ENCODE peak calls at places on chromosome 2, in nine cellular contexts. J is tibial artery, X is NCI-H69, K is left cardiac atrium, L is pancreas, U is lower lobe of right lung, M is foreskin keratinocyte, E is ELF-1, Y is HTR-8/SVneo. Q is an unnamed sample.

GRCh38 chr2:75500633-75501032 is 60.1 kb downstream of the EVA1A start:
- DNase-seq in J (no peak), M (no peak), K (no peak), L (no peak), E (no peak), X (peak; percentile 88), Y (no peak), U (no peak), Q (no peak)

GRCh38 chr2:164257794-164258193 is 363.5 kb downstream of the GRB14 start:
- DNase-seq in E (no peak), M (no peak), J (no peak), U (no peak), L (no peak), X (no peak), K (no peak), Y (peak; percentile 5), Q (no peak)

GRCh38 chr2:207478572-207478971 is 51.2 kb upstream of the CREB1 start:
- DNase-seq in L (no peak), K (no peak), J (no peak), M (no peak), E (no peak), U (no peak), Y (no peak), X (no peak), Q (no peak)

GRCh38 chr2:135845257-135845656 is 8.3 kb upstream of the LCT start:
- DNase-seq in M (no peak), U (no peak), Y (no peak), X (no peak), K (no peak), E (no peak), J (no peak), L (no peak), Q (no peak)

GRCh38 chr2:95278637-95279225 is 4.5 kb downstream of the PROM2 start:
- DNase-seq in K (no peak), J (no peak), E (no peak), L (no peak), M (no peak), U (peak; percentile 39), X (no peak), Y (no peak), Q (peak; percentile 66)

GRCh38 chr2:90207454-90208058 is 1516.1 kb downstream of the RPIA start:
- DNase-seq in E (peak; percentile 10), X (no peak), J (no peak), K (no peak), U (no peak), Y (no peak), L (no peak), M (no peak), Q (no peak)

GRCh38 chr2:127599211-127599610 is 46.7 kb upstream of the GPR17 start:
- DNase-seq in X (no peak), E (no peak), M (no peak), J (no peak), L (no peak), U (no peak), Y (no peak), K (no peak), Q (no peak)

GRCh38 chr2:86335865-86336321 is 1.5 kb downstream of the REEP1 start:
- DNase-seq in L (no peak), X (peak; percentile 11), J (no peak), K (no peak), M (no peak), U (no peak), E (peak; percentile 32), Y (no peak), Q (no peak)

GRCh38 chr2:140529706-140530105 is 1601.1 kb downstream of the LRP1B start:
- DNase-seq in E (no peak), K (no peak), X (peak; percentile 61), Y (no peak), L (no peak), M (no peak), U (no peak), J (no peak), Q (no peak)

GRCh38 chr2:66439291-66440010 is 4.5 kb downstream of the MEIS1 start:
- DNase-seq in L (no peak), X (peak; percentile 60), U (peak; percentile 45), K (peak; percentile 40), E (peak; percentile 61), M (no peak), J (no peak), Y (no peak), Q (no peak)

GRCh38 chr2:187475499-187476248 is 27.6 kb upstream of the CALCRL start:
- DNase-seq in L (no peak), K (no peak), X (no peak), E (no peak), Y (no peak), M (no peak), J (no peak), U (no peak), Q (no peak)

GRCh38 chr2:95698166-95698565 is 106.4 kb downstream of the TRIM43 start:
- DNase-seq in X (no peak), L (no peak), K (no peak), U (no peak), E (no peak), M (no peak), Y (no peak), J (no peak), Q (no peak)

GRCh38 chr2:11819235-11819729 is 72.8 kb downstream of the LPIN1 start:
- DNase-seq in K (no peak), Y (no peak), L (no peak), M (no peak), X (no peak), U (no peak), J (no peak), E (no peak), Q (no peak)

GRCh38 chr2:239257511-239257937 is 143.3 kb downstream of the HDAC4 start:
- DNase-seq in U (no peak), X (peak; percentile 46), Y (peak; percentile 50), K (no peak), M (peak; percentile 37), J (no peak), L (no peak), E (no peak), Q (no peak)

GRCh38 chr2:171149539-171149938 is 11.2 kb downstream of the TLK1 start:
- DNase-seq in Y (no peak), L (no peak), E (no peak), J (no peak), M (no peak), K (no peak), U (no peak), X (no peak), Q (no peak)

GRCh38 chr2:136920652-136921333 is 155.4 kb downstream of the THSD7B start:
- DNase-seq in M (no peak), X (peak; percentile 7), Y (no peak), U (no peak), K (no peak), J (no peak), L (no peak), E (no peak), Q (no peak)

GRCh38 chr2:217204358-217204757 is 344.5 kb upstream of the TNP1 start:
- DNase-seq in J (no peak), E (no peak), K (no peak), L (no peak), Y (peak; percentile 7), U (no peak), M (peak; percentile 24), X (no peak), Q (no peak)

GRCh38 chr2:232321817-232322559 is 56.6 kb upstream of the ALPP start:
- DNase-seq in E (no peak), J (no peak), Y (no peak), X (no peak), M (no peak), K (peak; percentile 7), L (no peak), U (no peak), Q (peak; percentile 48)

GRCh38 chr2:69798466-69798908 is 31.0 kb upstream of the GMCL1 start:
- DNase-seq in J (peak; percentile 47), E (peak; percentile 89), X (no peak), Y (peak; percentile 26), U (no peak), K (peak; percentile 48), M (peak; percentile 35), L (no peak), Q (no peak)

GRCh38 chr2:154173919-154174318 is 302.2 kb downstream of the GALNT13 start:
- DNase-seq in J (no peak), U (no peak), E (no peak), Y (no peak), X (no peak), M (no peak), L (no peak), K (no peak), Q (no peak)

GRCh38 chr2:3585239-3586109 is 9.4 kb upstream of the COLEC11 start:
- DNase-seq in Y (no peak), E (no peak), U (no peak), M (no peak), J (peak; percentile 40), X (peak; percentile 70), K (peak; percentile 77), L (peak; percentile 32), Q (no peak)

GRCh38 chr2:160492401-160493226 is 993 bp downstream of the RBMS1 start:
- DNase-seq in X (peak; percentile 41), E (peak; percentile 96), K (peak; percentile 80), U (peak; percentile 76), Y (peak; percentile 55), L (peak; percentile 57), M (peak; percentile 42), J (peak; percentile 66), Q (peak; percentile 72)

GRCh38 chr2:27322301-27322765 is 564 bp downstream of the MPV17 start:
- DNase-seq in K (peak; percentile 35), Y (no peak), U (peak; percentile 60), L (peak; percentile 41), X (peak; percentile 5), E (peak; percentile 19), M (no peak), J (no peak), Q (no peak)

GRCh38 chr2:135052997-135053474 is 944 bp downstream of the RAB3GAP1 start:
- DNase-seq in J (no peak), M (no peak), X (peak; percentile 14), E (no peak), L (no peak), Y (no peak), U (peak; percentile 45), K (no peak), Q (no peak)

GRCh38 chr2:76953733-76954347 is 568.3 kb downstream of the LRRTM4 start:
- DNase-seq in K (no peak), U (no peak), M (peak; percentile 7), L (peak; percentile 27), Y (no peak), E (peak; percentile 73), X (peak; percentile 71), J (no peak), Q (no peak)

GRCh38 chr2:64873472-64873924 is 115.7 kb upstream of the SLC1A4 start:
- DNase-seq in J (peak; percentile 69), U (peak; percentile 89), X (peak; percentile 58), K (peak; percentile 76), E (peak; percentile 93), M (no peak), Y (peak; percentile 72), L (peak; percentile 60), Q (peak; percentile 98)

GRCh38 chr2:28692411-28692810 is 59.2 kb upstream of the PPP1CB start:
- DNase-seq in X (no peak), M (no peak), J (no peak), K (no peak), U (no peak), Y (no peak), L (no peak), E (no peak), Q (no peak)

GRCh38 chr2:112055833-112056625 is 960 bp downstream of the TMEM87B start:
- DNase-seq in X (peak; percentile 50), U (peak; percentile 70), J (peak; percentile 85), M (peak; percentile 80), E (no peak), Y (peak; percentile 66), K (peak; percentile 81), L (peak; percentile 56), Q (no peak)

GRCh38 chr2:162509288-162509968 is 165.5 kb downstream of the GCA start:
- DNase-seq in M (no peak), U (no peak), E (no peak), X (no peak), L (no peak), Y (no peak), K (no peak), J (no peak), Q (no peak)

GRCh38 chr2:213164263-213164662 is 12.9 kb upstream of the IKZF2 start:
- DNase-seq in K (no peak), L (no peak), Y (no peak), M (no peak), E (no peak), J (no peak), X (no peak), U (no peak), Q (no peak)

GRCh38 chr2:152242787-152243472 is 67.4 kb upstream of the STAM2 start:
- DNase-seq in M (no peak), U (no peak), X (no peak), K (no peak), E (peak; percentile 62), J (no peak), Y (no peak), L (no peak), Q (no peak)